ENCODE peak calls at places on chromosomes 6 and 20, in eight cellular contexts. U is Peyer's patch, R is psoas muscle, V is RWPE1, C is ascending aorta, L is IMR-90, W is pancreas, Y is HFFc6. I is an unnamed sample.
A peak's percentile ranks its signal among the peaks of the same experiment; 100 is the strongest.

GRCh38 chr20:49794336-49795124 is 18.1 kb upstream of the SLC9A8 start:
- DNase-seq in R (no peak), W (no peak), Y (peak; percentile 34), V (peak; percentile 46), L (no peak), C (no peak), U (peak; percentile 14), I (no peak)

GRCh38 chr6:336159-337114 is 44.1 kb downstream of the DUSP22 start:
- DNase-seq in V (no peak), Y (no peak), C (no peak), R (no peak), W (no peak), L (no peak), U (peak; percentile 32), I (no peak)

GRCh38 chr6:83884523-83884922 is 25.0 kb downstream of the CYB5R4 start:
- DNase-seq in V (peak; percentile 51), U (no peak), L (peak; percentile 58), W (no peak), Y (peak; percentile 53), C (no peak), R (no peak), I (no peak)

GRCh38 chr20:341682-342081 is 5.2 kb upstream of the NRSN2 start:
- DNase-seq in V (peak; percentile 85), R (no peak), W (no peak), L (peak; percentile 89), C (no peak), U (no peak), Y (peak; percentile 94), I (no peak)

GRCh38 chr6:161415302-161415855 is 141.5 kb upstream of the AGPAT4 start:
- DNase-seq in C (no peak), Y (no peak), R (no peak), W (no peak), L (no peak), V (no peak), U (no peak), I (no peak)

GRCh38 chr6:149963212-149963461 is 606 bp upstream of the ULBP1 start:
- DNase-seq in Y (peak; percentile 59), V (peak; percentile 55), W (no peak), U (peak; percentile 45), C (no peak), R (no peak), L (peak; percentile 40), I (no peak)

GRCh38 chr6:125393449-125393858 is 91.7 kb upstream of the HDDC2 start:
- DNase-seq in W (no peak), Y (no peak), L (no peak), U (no peak), C (no peak), V (no peak), R (no peak), I (no peak)

GRCh38 chr20:64105846-64106434 is 1.4 kb downstream of the NPBWR2 start:
- DNase-seq in L (no peak), C (no peak), U (no peak), Y (no peak), R (peak; percentile 35), W (no peak), V (no peak), I (peak; percentile 11)

GRCh38 chr6:160973311-160973710 is 18.3 kb upstream of the MAP3K4 start:
- DNase-seq in L (peak; percentile 81), W (no peak), R (peak; percentile 66), Y (peak; percentile 14), V (no peak), C (no peak), U (no peak), I (no peak)

GRCh38 chr6:37607949-37608348 is 89.7 kb downstream of the MDGA1 start:
- DNase-seq in V (peak; percentile 25), U (no peak), R (no peak), L (peak; percentile 57), Y (no peak), C (no peak), W (no peak), I (no peak)

GRCh38 chr6:76633259-76633658 is 560.8 kb upstream of the IMPG1 start:
- DNase-seq in Y (no peak), C (no peak), W (no peak), V (no peak), U (no peak), L (no peak), R (no peak), I (no peak)

GRCh38 chr6:39870950-39871349 is 63.3 kb downstream of the MOCS1 start:
- DNase-seq in L (no peak), W (no peak), U (no peak), Y (no peak), R (no peak), C (no peak), V (no peak), I (no peak)

GRCh38 chr6:39865011-39865888 is 69.0 kb downstream of the MOCS1 start:
- DNase-seq in L (peak; percentile 60), R (peak; percentile 81), W (peak; percentile 60), V (peak; percentile 69), C (no peak), U (peak; percentile 75), Y (peak; percentile 59), I (peak; percentile 52)

GRCh38 chr6:39861663-39862062 is 69.5 kb downstream of the DAAM2 start:
- DNase-seq in U (no peak), L (no peak), R (no peak), Y (no peak), W (no peak), C (no peak), V (no peak), I (no peak)

GRCh38 chr6:39873439-39873838 is 60.8 kb downstream of the MOCS1 start:
- DNase-seq in V (no peak), L (no peak), Y (no peak), W (no peak), C (no peak), U (no peak), R (no peak), I (no peak)

GRCh38 chr6:39867592-39867991 is 66.7 kb downstream of the MOCS1 start:
- DNase-seq in Y (no peak), U (no peak), W (no peak), L (no peak), V (no peak), R (no peak), C (no peak), I (no peak)
- TF ChIP-seq CTCF in Y (no peak), U (peak; percentile 19), W (no peak), L (no peak), V (no peak), R (no peak), C (no peak), I (no peak)

GRCh38 chr6:16716450-16716858 is 44.8 kb downstream of the ATXN1 start:
- DNase-seq in U (no peak), L (no peak), R (no peak), W (no peak), V (no peak), C (no peak), Y (no peak), I (no peak)

GRCh38 chr6:16711551-16712249 is 49.6 kb downstream of the ATXN1 start:
- DNase-seq in W (no peak), Y (no peak), L (no peak), R (no peak), V (no peak), U (no peak), C (no peak), I (no peak)

GRCh38 chr6:16712250-16712930 is 48.9 kb downstream of the ATXN1 start:
- DNase-seq in V (no peak), C (no peak), R (no peak), U (no peak), Y (no peak), L (no peak), W (no peak), I (no peak)

GRCh38 chr6:16713597-16713996 is 47.7 kb downstream of the ATXN1 start:
- DNase-seq in Y (no peak), U (no peak), L (no peak), R (no peak), C (no peak), W (no peak), V (no peak), I (no peak)

DNA sequence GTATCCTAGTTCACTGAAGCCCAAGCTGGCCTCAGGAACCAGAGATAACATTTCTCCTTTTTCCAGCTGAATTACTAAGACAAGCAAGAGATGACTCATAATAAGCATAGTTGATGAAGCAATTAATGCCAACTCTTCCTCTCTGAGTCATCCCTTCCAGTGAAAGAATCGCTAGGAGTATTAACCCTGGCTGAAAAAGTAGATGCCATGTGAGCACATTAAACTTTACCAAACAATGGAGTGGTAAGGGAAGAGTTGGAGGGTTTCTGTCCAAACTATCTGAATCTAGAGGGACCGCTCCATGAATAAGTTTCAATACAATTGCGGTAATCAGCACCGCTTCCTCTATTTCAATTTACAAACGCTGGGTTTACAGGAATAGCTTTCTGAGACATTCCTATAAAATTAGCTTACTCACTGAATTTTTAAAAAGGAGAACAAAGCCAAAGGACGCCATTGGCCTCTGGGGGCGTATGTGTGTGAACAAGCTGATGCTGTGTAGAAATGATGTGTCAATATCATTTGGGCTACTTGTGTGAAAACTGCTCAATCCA is 48.3 kb downstream of the ATXN1 start:
- DNase-seq in V (peak; percentile 82), Y (peak; percentile 91), R (no peak), U (no peak), C (no peak), L (peak; percentile 95), W (no peak), I (no peak)
- TF ChIP-seq CTCF in V (peak; percentile 28), Y (peak; percentile 79), R (no peak), U (no peak), C (peak; percentile 17), L (peak; percentile 41), W (no peak), I (no peak)

GRCh38 chr20:38831995-38832620 is 26.6 kb downstream of the PPP1R16B start:
- DNase-seq in L (no peak), Y (no peak), C (no peak), U (no peak), R (no peak), V (no peak), W (no peak), I (no peak)
- TF ChIP-seq CTCF in L (no peak), Y (no peak), C (no peak), U (no peak), R (no peak), V (no peak), W (no peak), I (no peak)

GRCh38 chr6:85678602-85679444 is 36.1 kb upstream of the SYNCRIP start:
- DNase-seq in C (peak; percentile 96), R (peak; percentile 99), Y (peak; percentile 98), W (peak; percentile 97), V (peak; percentile 95), U (peak; percentile 99), L (peak; percentile 99), I (peak; percentile 98)

GRCh38 chr6:85678000-85678601 is 35.4 kb upstream of the SYNCRIP start:
- DNase-seq in Y (no peak), U (no peak), W (no peak), R (no peak), L (no peak), C (no peak), V (no peak), I (no peak)

GRCh38 chr6:85676086-85676729 is 33.5 kb upstream of the SYNCRIP start:
- DNase-seq in L (no peak), C (no peak), R (no peak), U (no peak), V (no peak), Y (no peak), W (no peak), I (no peak)

GRCh38 chr6:85675030-85675819 is 32.5 kb upstream of the SYNCRIP start:
- DNase-seq in V (peak; percentile 26), W (no peak), L (peak; percentile 84), C (no peak), R (peak; percentile 77), U (no peak), Y (peak; percentile 48), I (no peak)

GRCh38 chr6:85677243-85677956 is 34.7 kb upstream of the SYNCRIP start:
- DNase-seq in L (no peak), V (no peak), Y (no peak), R (no peak), W (no peak), U (no peak), C (no peak), I (no peak)
- TF ChIP-seq CTCF in L (peak; percentile 30), V (peak; percentile 31), Y (peak; percentile 47), R (peak; percentile 20), W (no peak), U (peak; percentile 13), C (no peak), I (no peak)